ENCODE peak calls at places on chromosomes 16 and 17, in five cellular contexts. U, M, N, S and C are unnamed samples.

GRCh38 chr16:1094124-1094479 is 1.9 kb downstream of the C1QTNF8 start:
- DNase-seq in U (no peak), M (no peak), N (no peak), S (no peak), C (no peak)

GRCh38 chr17:66087073-66087472 is 104.9 kb downstream of the CEP112 start:
- DNase-seq in U (no peak), M (no peak), N (no peak), S (no peak), C (no peak)

GRCh38 chr16:82259731-82260130 is 89.7 kb upstream of the MPHOSPH6 start:
- DNase-seq in U (no peak), M (no peak), N (no peak), S (no peak), C (no peak)

GRCh38 chr17:72008236-72008874 is 112.5 kb upstream of the SOX9 start:
- DNase-seq in U (no peak), M (peak), N (no peak), S (no peak), C (no peak)

GRCh38 chr16:71338193-71338592 is 20.3 kb upstream of the CALB2 start:
- DNase-seq in U (no peak), M (peak), N (no peak), S (no peak), C (no peak)

GRCh38 chr17:39243155-39243554 is 17.4 kb upstream of the STAC2 start:
- DNase-seq in U (no peak), M (no peak), N (no peak), S (no peak), C (no peak)

GRCh38 chr17:55674107-55674506 is 48.6 kb downstream of the TMEM100 start:
- DNase-seq in U (no peak), M (no peak), N (no peak), S (no peak), C (no peak)

GRCh38 chr16:64711026-64711425 is 410.8 kb downstream of the CDH11 start:
- DNase-seq in U (no peak), M (no peak), N (no peak), S (peak), C (no peak)

GRCh38 chr16:3665508-3665907 is 11.0 kb downstream of the DNASE1 start:
- DNase-seq in U (peak), M (no peak), N (no peak), S (no peak), C (no peak)